ENCODE peak calls at places on chromosomes 11 and 22, in seven cellular contexts. R, D, L, W, S, H and Y are unnamed samples.

GRCh38 chr11:127458561-127458960 is 458.0 kb upstream of the KIRREL3 start:
- DNase-seq in R (no peak), D (no peak), L (no peak), W (no peak), S (no peak), H (no peak), Y (no peak)

GRCh38 chr22:30892286-30892685 is 76.3 kb downstream of the MORC2 start:
- DNase-seq in R (no peak), D (peak; percentile 12), L (no peak), W (no peak), S (no peak), H (peak; percentile 44), Y (peak; percentile 5)

GRCh38 chr11:62545437-62546243 is 966 bp downstream of the AHNAK start:
- DNase-seq in R (peak; percentile 86), D (no peak), L (no peak), W (peak; percentile 86), S (peak; percentile 89), H (peak; percentile 85), Y (no peak)

GRCh38 chr11:46315033-46315738 is 32.1 kb upstream of the DGKZ start:
- DNase-seq in R (peak; percentile 57), D (peak; percentile 79), L (no peak), W (peak; percentile 94), S (peak; percentile 91), H (peak; percentile 95), Y (peak; percentile 76)

GRCh38 chr22:49906799-49907290 is 11.4 kb downstream of the ALG12 start:
- DNase-seq in R (no peak), D (no peak), L (no peak), W (no peak), S (no peak), H (no peak), Y (no peak)

GRCh38 chr11:14373941-14374646 is 15.1 kb upstream of the RRAS2 start:
- DNase-seq in R (peak; percentile 38), D (no peak), L (no peak), W (no peak), S (no peak), H (peak; percentile 20), Y (no peak)

GRCh38 chr22:21003782-21004181 is 1.9 kb upstream of the THAP7 start:
- DNase-seq in R (no peak), D (no peak), L (no peak), W (no peak), S (peak; percentile 57), H (no peak), Y (no peak)

GRCh38 chr11:10688401-10688800 is 5.2 kb downstream of the IRAG1 start:
- DNase-seq in R (no peak), D (no peak), L (no peak), W (no peak), S (peak; percentile 62), H (no peak), Y (no peak)

GRCh38 chr11:72589802-72590761 is 84.1 kb downstream of the PDE2A start:
- DNase-seq in R (peak; percentile 48), D (no peak), L (no peak), W (peak; percentile 60), S (peak; percentile 61), H (peak; percentile 88), Y (peak; percentile 45)

GRCh38 chr11:35142481-35143207 is 3.7 kb downstream of the CD44 start:
- DNase-seq in R (peak; percentile 20), D (no peak), L (no peak), W (no peak), S (peak; percentile 24), H (no peak), Y (no peak)

GRCh38 chr11:88103337-88104206 is 71.7 kb downstream of the RAB38 start:
- DNase-seq in R (peak; percentile 52), D (peak; percentile 4), L (peak; percentile 53), W (peak; percentile 15), S (peak; percentile 60), H (peak; percentile 65), Y (peak; percentile 5)

GRCh38 chr11:117823941-117824420 is 563 bp downstream of the FXYD2 start:
- DNase-seq in R (no peak), D (no peak), L (no peak), W (no peak), S (no peak), H (no peak), Y (no peak)

GRCh38 chr11:121595717-121596156 is 143.0 kb upstream of the SORL1-AS1 start:
- DNase-seq in R (no peak), D (no peak), L (no peak), W (no peak), S (no peak), H (no peak), Y (no peak)

GRCh38 chr22:19759994-19760651 is 455 bp upstream of the TBX1 start:
- DNase-seq in R (no peak), D (no peak), L (no peak), W (peak; percentile 74), S (peak; percentile 91), H (no peak), Y (no peak)
- TF ChIP-seq TAF1 in R (no peak), D (no peak), L (no peak), W (no peak), S (no peak), H (no peak), Y (no peak)

GRCh38 chr11:69912911-69913451 is 93.8 kb upstream of the FGF3 start:
- DNase-seq in R (no peak), D (no peak), L (no peak), W (peak; percentile 66), S (no peak), H (peak; percentile 50), Y (no peak)
- TF ChIP-seq TAF1 in R (no peak), D (no peak), L (no peak), W (no peak), S (no peak), H (no peak), Y (no peak)

GRCh38 chr11:78019808-78020207 is 3.3 kb downstream of the KCTD14 start:
- DNase-seq in R (peak; percentile 59), D (no peak), L (no peak), W (no peak), S (no peak), H (no peak), Y (no peak)
- TF ChIP-seq TAF1 in R (no peak), D (no peak), L (no peak), W (no peak), S (no peak), H (no peak), Y (no peak)

GRCh38 chr22:19878461-19879247 is 24.0 kb upstream of the GNB1L start:
- DNase-seq in R (no peak), D (peak; percentile 5), L (no peak), W (peak; percentile 34), S (no peak), H (peak; percentile 40), Y (no peak)
- TF ChIP-seq TAF1 in R (no peak), D (no peak), L (no peak), W (no peak), S (no peak), H (no peak), Y (no peak)

GRCh38 chr22:17083255-17083654 is 1.5 kb upstream of the IL17RA start:
- DNase-seq in R (no peak), D (no peak), L (no peak), W (no peak), S (no peak), H (no peak), Y (no peak)

GRCh38 chr22:17074648-17075002 is 10.2 kb upstream of the IL17RA start:
- DNase-seq in R (no peak), D (no peak), L (no peak), W (no peak), S (no peak), H (no peak), Y (no peak)

GRCh38 chr22:17072877-17073276 is 11.9 kb upstream of the IL17RA start:
- DNase-seq in R (no peak), D (no peak), L (no peak), W (no peak), S (no peak), H (no peak), Y (no peak)

GRCh38 chr22:17079572-17079971 is 5.2 kb upstream of the IL17RA start:
- DNase-seq in R (no peak), D (no peak), L (no peak), W (no peak), S (no peak), H (no peak), Y (no peak)

GRCh38 chr22:17077255-17077654 is 7.5 kb upstream of the IL17RA start:
- DNase-seq in R (no peak), D (no peak), L (no peak), W (no peak), S (no peak), H (no peak), Y (no peak)
- TF ChIP-seq TAF1 in R (no peak), D (no peak), L (no peak), W (no peak), S (no peak), H (no peak), Y (no peak)

GRCh38 chr11:113806403-113806802 is 26.8 kb downstream of the CLDN25 start:
- DNase-seq in R (peak; percentile 64), D (no peak), L (no peak), W (peak; percentile 33), S (peak; percentile 38), H (peak; percentile 70), Y (no peak)
- TF ChIP-seq TAF1 in R (no peak), D (no peak), L (no peak), W (no peak), S (no peak), H (no peak), Y (no peak)

DNA sequence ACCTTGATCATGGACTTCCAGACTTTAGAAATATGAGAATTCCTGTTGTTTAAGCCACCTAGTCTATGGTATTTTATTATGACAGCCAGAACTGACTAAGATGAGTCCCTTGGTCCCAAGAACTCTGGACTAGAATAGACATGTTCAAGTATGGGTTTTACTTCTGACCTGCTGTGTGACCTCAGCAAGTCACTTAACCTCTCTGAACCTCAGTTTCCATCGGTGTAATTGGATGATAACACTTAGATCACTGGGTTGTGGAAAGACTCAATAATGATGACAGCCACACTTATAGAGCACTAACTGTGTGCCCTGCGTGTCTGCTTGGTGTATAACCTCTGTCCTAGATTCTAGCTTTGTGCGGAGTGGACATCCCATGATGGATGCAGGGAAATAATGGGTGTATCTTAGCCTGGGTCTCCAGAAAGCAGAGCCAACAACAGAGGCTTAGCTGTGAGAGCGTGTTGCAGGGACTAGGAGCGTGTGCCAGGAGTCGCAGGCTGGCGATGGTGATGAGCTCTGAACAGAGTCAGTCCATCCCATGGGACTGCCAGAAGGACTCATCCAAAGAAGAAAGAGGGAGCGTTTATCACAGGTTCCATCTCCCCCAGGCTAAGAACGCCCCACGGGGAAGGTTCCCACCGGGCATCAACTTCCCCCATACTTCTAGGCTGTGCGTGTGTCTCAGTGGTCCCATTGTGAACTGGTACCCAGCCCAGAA is 93.2 kb upstream of the TP53I11 start:
- DNase-seq in R (no peak), D (no peak), L (no peak), W (no peak), S (no peak), H (no peak), Y (no peak)
- TF ChIP-seq TAF1 in R (no peak), D (no peak), L (no peak), W (no peak), S (no peak), H (no peak), Y (no peak)